ENCODE peak calls at places on chromosomes 7 and 10, in five cellular contexts. H is K562, C is HepG2, L is H1, X is GM12878. E is an unnamed sample.
A peak's percentile ranks its signal among the peaks of the same experiment; 100 is the strongest.

GRCh38 chr10:117345143-117345542 is 30.1 kb downstream of the PDZD8 start:
- DNase-seq in H (no peak), L (peak; percentile 33), X (no peak), C (no peak), E (no peak)

GRCh38 chr10:111875760-111876159 is 307.8 kb downstream of the GPAM start:
- DNase-seq in X (no peak), C (no peak), L (no peak), H (no peak), E (no peak)

GRCh38 chr7:5396542-5396941 is 27.1 kb downstream of the TNRC18 start:
- DNase-seq in H (no peak), L (no peak), C (no peak), X (peak; percentile 23), E (peak; percentile 54)

GRCh38 chr10:111999205-111999914 is 184.2 kb downstream of the GPAM start:
- DNase-seq in X (no peak), H (no peak), C (no peak), L (peak; percentile 36), E (no peak)

GRCh38 chr7:6650086-6650485 is 13.0 kb downstream of the ZNF316 start:
- DNase-seq in L (no peak), H (no peak), X (no peak), C (no peak), E (no peak)

GRCh38 chr10:74114041-74114448 is 36.6 kb downstream of the AP3M1 start:
- DNase-seq in H (no peak), C (no peak), L (no peak), X (no peak), E (no peak)

GRCh38 chr10:98855403-98856189 is 380.1 kb downstream of the HPSE2 start:
- DNase-seq in C (no peak), L (no peak), H (no peak), X (no peak), E (no peak)

GRCh38 chr10:89373916-89374711 is 3.7 kb upstream of the IFIT1B start:
- DNase-seq in L (no peak), C (peak; percentile 93), H (no peak), X (no peak), E (no peak)

GRCh38 chr10:86139066-86139657 is 227.4 kb downstream of the GRID1 start:
- DNase-seq in H (peak; percentile 11), X (no peak), C (peak; percentile 16), L (peak; percentile 17), E (peak; percentile 23)

GRCh38 chr10:71028066-71028465 is 139.7 kb upstream of the PCBD1 start:
- DNase-seq in L (no peak), X (no peak), H (no peak), C (no peak), E (no peak)

GRCh38 chr7:115782716-115783460 is 247.7 kb downstream of the TFEC start:
- DNase-seq in X (no peak), C (no peak), H (no peak), L (no peak), E (no peak)

GRCh38 chr7:123367508-123368122 is 166.8 kb downstream of the IQUB start:
- DNase-seq in H (peak; percentile 49), C (peak; percentile 10), L (no peak), X (peak; percentile 15), E (peak; percentile 45)

GRCh38 chr10:42977032-42977416 is 99.8 kb upstream of the RET start:
- DNase-seq in H (no peak), C (no peak), X (no peak), L (no peak), E (no peak)

GRCh38 chr7:99625321-99625720 is 8.6 kb downstream of the ZSCAN25 start:
- DNase-seq in L (no peak), C (no peak), X (no peak), H (no peak), E (no peak)

GRCh38 chr7:130886438-130887135 is 152.6 kb upstream of the KLF14 start:
- DNase-seq in H (no peak), C (no peak), X (no peak), L (no peak), E (no peak)

GRCh38 chr10:103660364-103661197 is 167.1 kb downstream of the NEURL1 start:
- DNase-seq in H (no peak), X (no peak), C (peak; percentile 71), L (no peak), E (no peak)

GRCh38 chr7:124074007-124074406 is 41.1 kb upstream of the TMEM229A start:
- DNase-seq in H (no peak), L (no peak), C (no peak), X (no peak), E (no peak)

GRCh38 chr10:127027786-127028185 is 122.6 kb downstream of the DOCK1 start:
- DNase-seq in L (no peak), H (no peak), X (no peak), C (no peak), E (no peak)

GRCh38 chr7:47688311-47689100 is 106.6 kb upstream of the TNS3 start:
- DNase-seq in H (no peak), C (peak; percentile 50), X (no peak), L (no peak), E (no peak)

GRCh38 chr10:51656467-51656866 is 42.9 kb downstream of the CSTF2T start:
- DNase-seq in L (no peak), X (no peak), C (no peak), H (no peak), E (no peak)

GRCh38 chr7:86745019-86745745 is 101.5 kb downstream of the GRM3 start:
- DNase-seq in H (no peak), L (no peak), C (no peak), X (no peak), E (no peak)

GRCh38 chr10:97744405-97745035 is 7.6 kb downstream of the ZFYVE27 start:
- DNase-seq in C (no peak), H (peak; percentile 61), L (no peak), X (no peak), E (no peak)

GRCh38 chr10:109919224-109919623 is 4.1 kb downstream of the XPNPEP1 start:
- DNase-seq in C (no peak), L (no peak), X (no peak), H (no peak), E (no peak)

GRCh38 chr7:5638994-5639393 is 142.5 kb downstream of the RNF216 start:
- DNase-seq in C (no peak), X (no peak), H (no peak), L (no peak), E (no peak)

GRCh38 chr10:88042162-88043100 is 179.0 kb downstream of the PTEN start:
- DNase-seq in X (no peak), L (no peak), C (no peak), H (no peak), E (no peak)

GRCh38 chr7:25179771-25180591 is 48.3 kb downstream of the NPVF start:
- DNase-seq in H (peak; percentile 99), X (peak; percentile 77), C (peak; percentile 69), L (peak; percentile 87), E (peak; percentile 32)

DNA sequence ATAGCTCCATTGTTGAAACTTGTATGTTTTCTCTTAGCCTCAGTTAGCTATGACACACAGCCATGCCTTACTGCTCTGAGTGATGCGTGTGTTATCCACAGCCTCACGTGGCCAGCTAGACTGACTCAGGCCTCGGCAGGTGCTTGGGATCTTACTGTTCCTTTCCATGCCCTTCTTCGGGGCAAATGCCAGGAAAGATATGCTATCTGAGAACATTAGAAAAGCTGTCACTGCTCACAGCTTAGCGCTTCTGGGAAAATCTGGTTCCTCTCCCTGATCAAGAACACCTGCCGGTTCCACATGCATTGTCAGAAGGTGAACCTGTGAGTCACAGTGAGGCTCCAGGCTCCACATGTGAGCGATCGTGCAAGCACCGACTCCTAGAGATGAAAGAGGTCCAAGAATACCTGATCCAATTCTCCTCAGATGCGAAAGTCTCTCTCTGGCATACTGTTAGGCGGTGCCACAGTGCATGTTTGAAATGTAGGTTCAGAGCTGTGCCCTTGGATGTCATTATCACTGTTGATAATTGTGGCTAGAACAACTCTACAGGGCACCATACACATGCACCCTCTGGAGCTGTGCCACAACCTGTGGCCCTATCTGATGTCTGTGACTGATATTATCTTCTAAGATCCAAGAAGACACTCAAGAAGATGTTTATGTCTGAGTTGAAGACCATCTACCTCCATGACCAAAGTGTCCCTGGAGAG is 247.8 kb upstream of the IGFBP3 start:
- DNase-seq in X (no peak), H (no peak), L (no peak), C (no peak), E (no peak)
- TF ChIP-seq ATF3 in X (no peak), H (no peak), L (no peak), C (no peak), E (no peak)

GRCh38 chr10:91520657-91521056 is 110.5 kb downstream of the HECTD2 start:
- DNase-seq in X (no peak), C (no peak), L (no peak), H (no peak), E (no peak)
- TF ChIP-seq POLR2AphosphoS5 in X (no peak), C (no peak), L (no peak), H (no peak), E (no peak)

GRCh38 chr10:79072994-79073654 is 4.4 kb downstream of the ZMIZ1 start:
- DNase-seq in L (no peak), C (no peak), X (no peak), H (no peak), E (no peak)
- TF ChIP-seq ATF3 in L (no peak), C (no peak), X (no peak), H (no peak), E (no peak)

GRCh38 chr10:12322583-12323131 is 26.7 kb upstream of the CAMK1D start:
- DNase-seq in H (no peak), C (peak; percentile 13), L (no peak), X (no peak), E (no peak)

GRCh38 chr10:12321641-12322040 is 27.7 kb upstream of the CAMK1D start:
- DNase-seq in X (no peak), C (no peak), H (no peak), L (no peak), E (no peak)

GRCh38 chr10:12314836-12315235 is 34.5 kb upstream of the CAMK1D start:
- DNase-seq in X (no peak), H (no peak), C (no peak), L (no peak), E (no peak)

GRCh38 chr10:12320892-12321291 is 28.5 kb upstream of the CAMK1D start:
- DNase-seq in C (no peak), H (no peak), L (no peak), X (no peak), E (no peak)

DNA sequence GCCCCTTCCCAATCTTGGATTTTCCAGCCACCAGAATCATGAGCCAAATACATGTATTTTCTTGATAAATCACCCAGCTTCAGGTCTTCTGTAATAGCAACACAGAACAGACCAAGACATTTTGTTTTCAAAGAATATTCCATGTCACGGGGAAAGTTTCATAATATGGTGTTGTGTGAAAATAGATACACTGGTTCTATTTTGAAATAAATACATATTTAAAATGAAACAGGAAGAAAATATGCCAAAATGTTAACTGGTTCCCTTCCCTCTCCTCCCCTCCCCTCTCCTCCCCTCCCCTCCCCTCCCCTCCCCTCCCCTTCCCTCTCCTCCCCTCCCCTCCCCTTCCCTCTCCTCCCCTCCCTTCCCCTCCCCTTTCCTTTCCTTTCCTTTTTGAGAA is 30.3 kb upstream of the CAMK1D start:
- DNase-seq in H (no peak), L (no peak), C (no peak), X (no peak), E (no peak)
- TF ChIP-seq POLR2AphosphoS5 in H (no peak), L (no peak), C (no peak), X (no peak), E (no peak)

DNA sequence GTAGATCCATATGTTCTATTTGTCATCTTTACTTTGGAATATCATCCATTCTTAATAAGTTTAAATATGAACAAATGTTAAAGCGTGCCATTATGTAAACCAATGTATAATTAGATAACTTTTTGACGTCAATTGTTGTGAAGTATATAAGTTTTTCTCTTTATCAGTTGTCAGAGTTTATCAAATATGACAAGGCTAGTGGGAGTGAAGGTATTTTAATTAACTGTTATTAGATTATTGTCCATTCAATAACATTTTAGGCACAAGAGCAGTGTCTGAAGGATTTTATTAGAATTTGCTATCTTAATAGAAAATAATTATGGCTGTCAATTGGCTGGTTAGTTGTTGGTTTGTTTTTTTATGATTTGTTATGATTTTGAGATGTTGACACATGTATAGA is 280.6 kb downstream of the CDK14 start:
- DNase-seq in L (no peak), C (no peak), X (no peak), H (no peak), E (no peak)
- TF ChIP-seq ATF3 in L (no peak), C (no peak), X (no peak), H (no peak), E (no peak)

E was measured in HCT116.